ENCODE peak calls at places on chromosomes 2 and 18, in four cellular contexts. One of them, this sample, is unnamed. For H3K9me3, the result is how much of the 10 kb centered on the place peaks cover.

GRCh38 chr2:199463000-199463692 is 5.4 kb upstream of the SATB2 start:
- DNase-seq in neuronal stem cell: peak
- DNase-seq in mammary epithelial cell: peak
- DNase-seq in right atrium auricular region: no peak
- DNase-seq in this sample: peak

GRCh38 chr2:48414980-48415764 is 114.8 kb upstream of the STON1 start:
- DNase-seq in neuronal stem cell: no peak
- DNase-seq in mammary epithelial cell: no peak
- DNase-seq in right atrium auricular region: no peak
- DNase-seq in this sample: peak

GRCh38 chr2:85826990-85827878 is 61.6 kb downstream of the ST3GAL5 start:
- DNase-seq in neuronal stem cell: peak
- DNase-seq in mammary epithelial cell: peak
- DNase-seq in right atrium auricular region: peak
- DNase-seq in this sample: peak

GRCh38 chr2:19337742-19338141 is 20.7 kb downstream of the OSR1 start:
- DNase-seq in neuronal stem cell: no peak
- DNase-seq in mammary epithelial cell: no peak
- DNase-seq in right atrium auricular region: no peak
- DNase-seq in this sample: no peak

GRCh38 chr2:240836781-240837467 is 16.9 kb upstream of the KIF1A start:
- DNase-seq in neuronal stem cell: no peak
- DNase-seq in mammary epithelial cell: no peak
- DNase-seq in right atrium auricular region: peak
- DNase-seq in this sample: no peak

GRCh38 chr18:10230072-10230471 is 224.4 kb upstream of the APCDD1 start:
- DNase-seq in neuronal stem cell: no peak
- DNase-seq in mammary epithelial cell: peak
- DNase-seq in right atrium auricular region: no peak
- DNase-seq in this sample: peak

GRCh38 chr2:207768168-207768890 is 1.4 kb downstream of the FZD5 start:
- DNase-seq in neuronal stem cell: peak
- DNase-seq in mammary epithelial cell: peak
- DNase-seq in right atrium auricular region: no peak
- DNase-seq in this sample: peak

GRCh38 chr2:170022692-170023091 is 155.3 kb upstream of the MYO3B start:
- DNase-seq in neuronal stem cell: no peak
- DNase-seq in mammary epithelial cell: peak
- DNase-seq in right atrium auricular region: no peak
- DNase-seq in this sample: peak

GRCh38 chr2:9681427-9681817 is 50.6 kb upstream of the YWHAQ start:
- DNase-seq in neuronal stem cell: no peak
- DNase-seq in mammary epithelial cell: no peak
- DNase-seq in right atrium auricular region: no peak
- DNase-seq in this sample: no peak

GRCh38 chr2:128664499-128664971 is 345.9 kb upstream of the HS6ST1 start:
- DNase-seq in neuronal stem cell: no peak
- DNase-seq in mammary epithelial cell: no peak
- DNase-seq in right atrium auricular region: no peak
- DNase-seq in this sample: no peak

GRCh38 chr2:12169060-12169406 is 422.6 kb downstream of the LPIN1 start:
- DNase-seq in neuronal stem cell: no peak
- DNase-seq in mammary epithelial cell: peak
- DNase-seq in right atrium auricular region: no peak
- DNase-seq in this sample: peak

GRCh38 chr2:234491897-234492296 is 5.0 kb downstream of the ARL4C start:
- DNase-seq in neuronal stem cell: no peak
- DNase-seq in mammary epithelial cell: peak
- DNase-seq in right atrium auricular region: no peak
- DNase-seq in this sample: no peak

GRCh38 chr2:86238354-86238753 is 39.1 kb downstream of the MRPL35 start:
- DNase-seq in neuronal stem cell: no peak
- DNase-seq in mammary epithelial cell: no peak
- DNase-seq in right atrium auricular region: no peak
- DNase-seq in this sample: no peak

GRCh38 chr2:86039963-86040655 is 65.6 kb downstream of the POLR1A start:
- DNase-seq in neuronal stem cell: no peak
- DNase-seq in mammary epithelial cell: no peak
- DNase-seq in right atrium auricular region: no peak
- DNase-seq in this sample: no peak

GRCh38 chr2:146837857-146838256 is 1007.0 kb upstream of the ACVR2A start:
- DNase-seq in neuronal stem cell: no peak
- DNase-seq in mammary epithelial cell: peak
- DNase-seq in right atrium auricular region: no peak
- DNase-seq in this sample: no peak

GRCh38 chr2:39202639-39203369 is 41.0 kb downstream of the CDKL4 start:
- DNase-seq in neuronal stem cell: no peak
- DNase-seq in mammary epithelial cell: no peak
- DNase-seq in right atrium auricular region: no peak
- DNase-seq in this sample: peak

GRCh38 chr18:41128545-41128944 is 826.5 kb upstream of the PIK3C3 start:
- DNase-seq in neuronal stem cell: no peak
- DNase-seq in mammary epithelial cell: peak
- DNase-seq in right atrium auricular region: no peak
- DNase-seq in this sample: peak

GRCh38 chr2:28155627-28156026 is 237.0 kb upstream of the FOSL2 start:
- DNase-seq in neuronal stem cell: no peak
- DNase-seq in mammary epithelial cell: no peak
- DNase-seq in right atrium auricular region: no peak
- DNase-seq in this sample: no peak

GRCh38 chr2:9975805-9976447 is 24.4 kb downstream of the GRHL1 start:
- DNase-seq in neuronal stem cell: no peak
- DNase-seq in mammary epithelial cell: peak
- DNase-seq in right atrium auricular region: no peak
- DNase-seq in this sample: peak

GRCh38 chr2:174442546-174443510 is 44.0 kb downstream of the GPR155 start:
- DNase-seq in neuronal stem cell: no peak
- DNase-seq in mammary epithelial cell: peak
- DNase-seq in right atrium auricular region: no peak
- DNase-seq in this sample: peak

DNA sequence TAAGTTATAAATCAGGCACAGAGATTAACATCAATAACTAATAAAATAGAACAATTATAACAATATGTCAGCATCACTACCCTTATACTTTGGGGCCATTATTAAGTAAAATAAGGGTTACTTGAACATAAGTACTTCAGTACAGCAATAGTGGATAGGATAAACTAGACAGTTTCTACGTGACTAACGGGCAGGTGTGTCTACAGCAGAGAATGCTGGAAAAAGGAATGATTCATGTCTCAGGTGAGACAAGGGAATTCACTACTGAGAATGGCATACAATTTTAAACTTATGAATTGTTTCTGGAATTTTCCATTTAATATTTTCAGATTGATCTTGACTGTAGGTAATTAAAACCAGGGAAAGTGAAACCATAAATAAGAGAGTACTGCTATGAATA is 5.5 kb downstream of the WDR75 start:
- DNase-seq in neuronal stem cell: no peak
- DNase-seq in mammary epithelial cell: peak
- DNase-seq in right atrium auricular region: no peak
- DNase-seq in this sample: no peak
- H3K9me3 ChIP-seq in neuronal stem cell: under half
- H3K9me3 ChIP-seq in mammary epithelial cell: under half
- H3K9me3 ChIP-seq in right atrium auricular region: under half
- H3K9me3 ChIP-seq in this sample: under half

GRCh38 chr2:116211719-116212118 is 1602.8 kb upstream of the DDX18 start:
- DNase-seq in neuronal stem cell: no peak
- DNase-seq in mammary epithelial cell: no peak
- DNase-seq in right atrium auricular region: no peak
- DNase-seq in this sample: no peak
- H3K9me3 ChIP-seq in neuronal stem cell: under half
- H3K9me3 ChIP-seq in mammary epithelial cell: under half
- H3K9me3 ChIP-seq in right atrium auricular region: under half
- H3K9me3 ChIP-seq in this sample: under half

GRCh38 chr2:120218181-120218580 is 5.0 kb downstream of the TMEM185B start:
- DNase-seq in neuronal stem cell: no peak
- DNase-seq in mammary epithelial cell: no peak
- DNase-seq in right atrium auricular region: no peak
- DNase-seq in this sample: no peak
- H3K9me3 ChIP-seq in neuronal stem cell: under half
- H3K9me3 ChIP-seq in mammary epithelial cell: under half
- H3K9me3 ChIP-seq in right atrium auricular region: under half
- H3K9me3 ChIP-seq in this sample: under half

DNA sequence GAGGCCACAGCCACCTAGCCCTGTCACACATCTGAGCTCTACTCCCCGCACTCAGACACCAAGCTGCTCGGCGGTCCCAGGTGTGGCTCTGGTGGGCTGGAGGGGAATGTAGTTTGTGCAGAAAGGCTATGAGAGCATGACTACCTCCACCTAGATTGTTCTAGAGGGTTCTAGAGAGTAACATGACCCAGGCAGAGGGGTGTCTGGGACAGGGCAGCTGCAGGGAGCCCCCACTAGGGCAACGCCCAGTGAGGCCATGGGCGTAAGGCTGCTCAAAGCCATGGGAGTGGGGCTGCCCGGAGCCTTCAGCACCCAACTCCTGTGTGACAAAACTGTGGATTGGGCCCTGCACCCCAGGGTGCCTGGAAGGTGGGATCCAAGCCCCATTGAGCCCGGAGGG is 511.4 kb upstream of the MYT1L start:
- DNase-seq in neuronal stem cell: no peak
- DNase-seq in mammary epithelial cell: no peak
- DNase-seq in right atrium auricular region: no peak
- DNase-seq in this sample: no peak
- H3K9me3 ChIP-seq in neuronal stem cell: under half
- H3K9me3 ChIP-seq in mammary epithelial cell: under half
- H3K9me3 ChIP-seq in right atrium auricular region: under half
- H3K9me3 ChIP-seq in this sample: under half

DNA sequence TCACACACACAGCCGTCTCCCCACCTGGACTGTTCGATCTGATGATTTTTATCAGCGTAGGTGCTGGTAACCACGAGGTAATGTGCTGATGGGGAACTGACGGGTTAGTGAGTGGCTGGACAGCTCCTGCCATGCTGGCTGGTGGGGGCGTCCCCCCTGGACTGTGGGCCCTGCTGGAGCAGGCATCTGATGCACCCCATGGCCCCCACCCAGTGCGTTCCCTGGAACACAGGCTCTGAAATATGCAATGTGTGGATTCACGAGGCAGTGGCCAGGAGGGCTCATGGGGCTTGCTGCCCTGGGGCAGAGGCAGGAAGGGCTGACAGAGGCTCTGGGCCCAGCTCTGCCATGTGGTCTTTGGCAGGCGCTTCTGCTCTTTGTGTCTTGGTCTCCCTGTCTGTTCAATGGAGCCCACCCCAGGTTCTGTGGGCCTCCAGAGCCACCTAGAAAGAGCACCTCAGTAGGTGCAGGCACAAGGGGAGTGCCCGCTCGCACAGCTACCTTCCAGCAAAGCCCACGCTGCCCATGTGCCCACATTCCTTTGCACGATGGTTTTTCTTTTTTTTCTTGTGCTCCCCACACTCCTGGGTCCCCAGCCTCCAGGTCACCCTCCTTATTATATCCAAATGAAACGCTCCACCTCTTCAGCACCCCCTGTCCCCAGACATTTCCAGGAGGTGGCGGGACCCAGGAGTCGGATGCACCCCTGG is 10.3 kb upstream of the PXDN start:
- DNase-seq in neuronal stem cell: no peak
- DNase-seq in mammary epithelial cell: no peak
- DNase-seq in right atrium auricular region: no peak
- DNase-seq in this sample: no peak
- H3K9me3 ChIP-seq in neuronal stem cell: under half
- H3K9me3 ChIP-seq in mammary epithelial cell: under half
- H3K9me3 ChIP-seq in right atrium auricular region: under half
- H3K9me3 ChIP-seq in this sample: under half

GRCh38 chr2:135756692-135757091 is 15.0 kb downstream of the UBXN4 start:
- DNase-seq in neuronal stem cell: no peak
- DNase-seq in mammary epithelial cell: no peak
- DNase-seq in right atrium auricular region: no peak
- DNase-seq in this sample: no peak
- H3K9me3 ChIP-seq in neuronal stem cell: under half
- H3K9me3 ChIP-seq in mammary epithelial cell: under half
- H3K9me3 ChIP-seq in right atrium auricular region: under half
- H3K9me3 ChIP-seq in this sample: under half

DNA sequence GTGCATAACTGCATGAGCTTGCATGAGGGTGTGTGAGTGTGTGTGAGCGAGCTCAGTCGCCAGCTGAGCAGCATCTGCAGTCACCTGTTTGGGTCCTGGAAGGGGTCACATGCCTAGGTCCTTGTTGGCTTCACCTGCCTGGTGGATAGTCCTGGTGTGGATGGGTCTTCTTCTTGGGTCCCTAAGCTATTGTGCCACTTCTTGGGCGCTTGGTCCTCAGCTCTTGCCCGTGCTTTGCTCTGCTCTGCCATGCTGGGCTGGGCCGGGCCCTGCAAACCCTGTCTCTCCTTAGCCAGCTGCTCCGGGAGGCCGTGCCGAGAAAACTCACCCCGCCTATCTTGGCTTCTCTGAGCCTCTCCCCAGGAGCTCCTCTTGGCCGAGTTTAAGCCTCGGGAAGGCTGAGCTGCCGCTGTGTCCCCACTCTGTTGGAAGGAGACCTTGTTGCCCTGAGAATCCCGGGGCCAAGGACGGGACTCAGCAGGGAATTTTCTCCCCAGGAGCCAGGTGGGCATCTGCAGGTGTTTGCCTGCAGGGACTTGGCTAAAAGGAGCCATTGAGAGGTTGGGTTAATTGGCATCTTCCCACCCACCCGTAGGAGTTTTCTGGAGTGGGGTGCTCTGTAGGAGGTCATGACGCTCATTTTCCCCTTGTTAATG is 300.8 kb downstream of the NDUFA10 start:
- DNase-seq in neuronal stem cell: no peak
- DNase-seq in mammary epithelial cell: no peak
- DNase-seq in right atrium auricular region: no peak
- DNase-seq in this sample: no peak
- H3K9me3 ChIP-seq in neuronal stem cell: under half
- H3K9me3 ChIP-seq in mammary epithelial cell: under half
- H3K9me3 ChIP-seq in right atrium auricular region: under half
- H3K9me3 ChIP-seq in this sample: under half

DNA sequence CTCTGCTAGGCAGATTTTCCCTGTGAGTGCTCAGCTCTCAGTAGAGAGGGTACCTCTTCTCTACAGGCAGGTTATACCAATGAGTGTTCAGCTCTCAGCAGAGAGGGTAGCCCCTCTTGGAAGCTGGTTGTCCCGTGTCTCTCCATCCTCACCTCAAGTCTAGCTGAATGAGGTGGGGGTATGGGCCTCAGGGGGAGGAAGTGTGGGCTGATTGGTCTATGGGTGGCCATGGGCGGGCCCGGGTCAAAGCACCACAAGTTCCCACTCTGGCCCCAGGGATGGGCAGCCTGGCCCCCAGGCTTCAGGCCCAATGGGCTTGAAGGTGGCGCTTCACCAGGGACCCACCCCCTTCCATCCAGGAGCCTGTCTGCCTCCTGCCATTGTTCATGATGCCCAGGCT is 17.0 kb upstream of the MBD2 start:
- DNase-seq in neuronal stem cell: no peak
- DNase-seq in mammary epithelial cell: no peak
- DNase-seq in right atrium auricular region: no peak
- DNase-seq in this sample: no peak
- H3K9me3 ChIP-seq in neuronal stem cell: under half
- H3K9me3 ChIP-seq in mammary epithelial cell: under half
- H3K9me3 ChIP-seq in right atrium auricular region: under half
- H3K9me3 ChIP-seq in this sample: under half

This sample was measured in mesenchymal stem cell.